ENCODE peak calls at places on chromosomes 2 and 18, in six cellular contexts. One of them, this sample, is unnamed.
A peak's percentile ranks its signal among the peaks of the same experiment; 100 is the strongest.

GRCh38 chr2:112674229-112674628 is 28.5 kb downstream of the SLC20A1 start:
- DNase-seq in breast epithelium: peak; percentile 61
- DNase-seq in K562: no peak
- DNase-seq in AG10803: no peak
- DNase-seq in lower leg skin: peak; percentile 61
- DNase-seq in H1: no peak
- DNase-seq in this sample: no peak

GRCh38 chr2:6113796-6114195 is 421.6 kb downstream of the SOX11 start:
- DNase-seq in K562: no peak
- DNase-seq in H1: no peak
- DNase-seq in lower leg skin: no peak
- DNase-seq in AG10803: no peak
- DNase-seq in breast epithelium: no peak
- DNase-seq in this sample: no peak

GRCh38 chr2:28152585-28153284 is 239.9 kb upstream of the FOSL2 start:
- DNase-seq in H1: no peak
- DNase-seq in lower leg skin: no peak
- DNase-seq in K562: no peak
- DNase-seq in breast epithelium: no peak
- DNase-seq in AG10803: peak; percentile 58
- DNase-seq in this sample: peak; percentile 74

GRCh38 chr2:177543007-177543760 is 150.6 kb downstream of the AGPS start:
- DNase-seq in breast epithelium: peak; percentile 32
- DNase-seq in AG10803: peak; percentile 84
- DNase-seq in H1: no peak
- DNase-seq in K562: no peak
- DNase-seq in lower leg skin: no peak
- DNase-seq in this sample: peak; percentile 92

GRCh38 chr2:216672466-216672865 is 22.9 kb downstream of the IGFBP5 start:
- DNase-seq in H1: no peak
- DNase-seq in lower leg skin: no peak
- DNase-seq in K562: no peak
- DNase-seq in AG10803: no peak
- DNase-seq in breast epithelium: no peak
- DNase-seq in this sample: no peak

GRCh38 chr2:8487461-8487932 is 194.4 kb upstream of the ID2 start:
- DNase-seq in K562: no peak
- DNase-seq in H1: no peak
- DNase-seq in breast epithelium: no peak
- DNase-seq in AG10803: no peak
- DNase-seq in lower leg skin: no peak
- DNase-seq in this sample: peak; percentile 12

GRCh38 chr2:39937621-39938020 is 158.6 kb upstream of the THUMPD2 start:
- DNase-seq in breast epithelium: no peak
- DNase-seq in K562: no peak
- DNase-seq in AG10803: no peak
- DNase-seq in lower leg skin: no peak
- DNase-seq in H1: no peak
- DNase-seq in this sample: no peak

GRCh38 chr18:79779700-79780190 is 18.0 kb upstream of the KCNG2 start:
- DNase-seq in lower leg skin: no peak
- DNase-seq in H1: no peak
- DNase-seq in AG10803: no peak
- DNase-seq in K562: no peak
- DNase-seq in breast epithelium: no peak
- DNase-seq in this sample: no peak

GRCh38 chr2:199370150-199370780 is 87.5 kb downstream of the SATB2 start:
- DNase-seq in AG10803: peak; percentile 47
- DNase-seq in K562: no peak
- DNase-seq in lower leg skin: no peak
- DNase-seq in H1: no peak
- DNase-seq in breast epithelium: no peak
- DNase-seq in this sample: peak; percentile 8

GRCh38 chr2:63764630-63765029 is 77.1 kb upstream of the UGP2 start:
- DNase-seq in H1: no peak
- DNase-seq in K562: no peak
- DNase-seq in lower leg skin: no peak
- DNase-seq in AG10803: peak; percentile 33
- DNase-seq in breast epithelium: no peak
- DNase-seq in this sample: no peak

GRCh38 chr2:122019729-122020128 is 264.3 kb downstream of the TSN start:
- DNase-seq in breast epithelium: peak; percentile 57
- DNase-seq in H1: no peak
- DNase-seq in K562: no peak
- DNase-seq in AG10803: no peak
- DNase-seq in lower leg skin: no peak
- DNase-seq in this sample: no peak

GRCh38 chr2:437772-438393 is 150.0 kb upstream of the ALKAL2 start:
- DNase-seq in AG10803: no peak
- DNase-seq in breast epithelium: peak; percentile 46
- DNase-seq in K562: no peak
- DNase-seq in H1: peak; percentile 41
- DNase-seq in lower leg skin: no peak
- DNase-seq in this sample: no peak

GRCh38 chr2:127153691-127154158 is 46.8 kb upstream of the BIN1 start:
- DNase-seq in breast epithelium: no peak
- DNase-seq in AG10803: peak; percentile 84
- DNase-seq in H1: no peak
- DNase-seq in K562: no peak
- DNase-seq in lower leg skin: no peak
- DNase-seq in this sample: peak; percentile 94

GRCh38 chr2:187709063-187709462 is 154.8 kb upstream of the TFPI start:
- DNase-seq in AG10803: no peak
- DNase-seq in breast epithelium: no peak
- DNase-seq in H1: no peak
- DNase-seq in K562: no peak
- DNase-seq in lower leg skin: no peak
- DNase-seq in this sample: no peak

GRCh38 chr2:163670929-163671328 is 64.9 kb downstream of the FIGN start:
- DNase-seq in K562: no peak
- DNase-seq in H1: no peak
- DNase-seq in lower leg skin: no peak
- DNase-seq in breast epithelium: no peak
- DNase-seq in AG10803: no peak
- DNase-seq in this sample: no peak

GRCh38 chr2:71746946-71747501 is 293.7 kb downstream of the DYSF start:
- DNase-seq in breast epithelium: peak; percentile 68
- DNase-seq in H1: no peak
- DNase-seq in K562: peak; percentile 32
- DNase-seq in AG10803: peak; percentile 35
- DNase-seq in lower leg skin: peak; percentile 62
- DNase-seq in this sample: peak; percentile 18

GRCh38 chr2:108348816-108349570 is 28.8 kb upstream of the SULT1C4 start:
- DNase-seq in AG10803: no peak
- DNase-seq in H1: no peak
- DNase-seq in breast epithelium: no peak
- DNase-seq in lower leg skin: no peak
- DNase-seq in K562: no peak
- DNase-seq in this sample: no peak

GRCh38 chr2:88190808-88191721 is 20.9 kb downstream of the THNSL2 start:
- DNase-seq in K562: peak; percentile 81
- DNase-seq in breast epithelium: no peak
- DNase-seq in H1: peak; percentile 83
- DNase-seq in lower leg skin: no peak
- DNase-seq in AG10803: peak; percentile 35
- DNase-seq in this sample: peak; percentile 24

GRCh38 chr18:23529597-23529996 is 26.3 kb downstream of the RMC1 start:
- DNase-seq in lower leg skin: no peak
- DNase-seq in H1: no peak
- DNase-seq in AG10803: peak; percentile 40
- DNase-seq in breast epithelium: no peak
- DNase-seq in K562: peak; percentile 72
- DNase-seq in this sample: peak; percentile 47

GRCh38 chr18:58997811-58998337 is 133.2 kb downstream of the ZNF532 start:
- DNase-seq in breast epithelium: no peak
- DNase-seq in K562: no peak
- DNase-seq in lower leg skin: peak; percentile 55
- DNase-seq in AG10803: peak; percentile 99
- DNase-seq in H1: peak; percentile 23
- DNase-seq in this sample: peak; percentile 91

GRCh38 chr2:215550331-215550730 is 114.5 kb upstream of the FN1 start:
- DNase-seq in lower leg skin: no peak
- DNase-seq in AG10803: no peak
- DNase-seq in breast epithelium: no peak
- DNase-seq in K562: no peak
- DNase-seq in H1: no peak
- DNase-seq in this sample: no peak

GRCh38 chr2:21231985-21232384 is 108.2 kb downstream of the TDRD15 start:
- DNase-seq in lower leg skin: no peak
- DNase-seq in breast epithelium: no peak
- DNase-seq in K562: no peak
- DNase-seq in H1: no peak
- DNase-seq in AG10803: no peak
- DNase-seq in this sample: no peak

GRCh38 chr2:109681633-109682032 is 67.5 kb downstream of the SOWAHC start:
- DNase-seq in lower leg skin: no peak
- DNase-seq in AG10803: no peak
- DNase-seq in breast epithelium: no peak
- DNase-seq in H1: no peak
- DNase-seq in K562: no peak
- DNase-seq in this sample: no peak

GRCh38 chr2:134443814-134444480 is 190.1 kb downstream of the MGAT5 start:
- DNase-seq in lower leg skin: no peak
- DNase-seq in H1: no peak
- DNase-seq in breast epithelium: no peak
- DNase-seq in K562: no peak
- DNase-seq in AG10803: no peak
- DNase-seq in this sample: no peak

GRCh38 chr2:232884001-232884421 is 13.9 kb downstream of the SNORC start:
- DNase-seq in lower leg skin: no peak
- DNase-seq in K562: no peak
- DNase-seq in H1: no peak
- DNase-seq in AG10803: no peak
- DNase-seq in breast epithelium: no peak
- DNase-seq in this sample: no peak

GRCh38 chr2:168254158-168254935 is 7.0 kb upstream of the STK39 start:
- DNase-seq in breast epithelium: no peak
- DNase-seq in H1: no peak
- DNase-seq in AG10803: peak; percentile 26
- DNase-seq in K562: no peak
- DNase-seq in lower leg skin: no peak
- DNase-seq in this sample: no peak

GRCh38 chr2:143581989-143582719 is 452.9 kb downstream of the ARHGAP15 start:
- DNase-seq in K562: no peak
- DNase-seq in AG10803: peak; percentile 28
- DNase-seq in breast epithelium: no peak
- DNase-seq in H1: no peak
- DNase-seq in lower leg skin: no peak
- DNase-seq in this sample: no peak
- TF ChIP-seq CTCF in K562: peak; percentile 25
- TF ChIP-seq CTCF in AG10803: peak; percentile 48
- TF ChIP-seq CTCF in breast epithelium: no peak
- TF ChIP-seq CTCF in H1: peak; percentile 49
- TF ChIP-seq CTCF in lower leg skin: no peak
- TF ChIP-seq CTCF in this sample: peak; percentile 42

DNA sequence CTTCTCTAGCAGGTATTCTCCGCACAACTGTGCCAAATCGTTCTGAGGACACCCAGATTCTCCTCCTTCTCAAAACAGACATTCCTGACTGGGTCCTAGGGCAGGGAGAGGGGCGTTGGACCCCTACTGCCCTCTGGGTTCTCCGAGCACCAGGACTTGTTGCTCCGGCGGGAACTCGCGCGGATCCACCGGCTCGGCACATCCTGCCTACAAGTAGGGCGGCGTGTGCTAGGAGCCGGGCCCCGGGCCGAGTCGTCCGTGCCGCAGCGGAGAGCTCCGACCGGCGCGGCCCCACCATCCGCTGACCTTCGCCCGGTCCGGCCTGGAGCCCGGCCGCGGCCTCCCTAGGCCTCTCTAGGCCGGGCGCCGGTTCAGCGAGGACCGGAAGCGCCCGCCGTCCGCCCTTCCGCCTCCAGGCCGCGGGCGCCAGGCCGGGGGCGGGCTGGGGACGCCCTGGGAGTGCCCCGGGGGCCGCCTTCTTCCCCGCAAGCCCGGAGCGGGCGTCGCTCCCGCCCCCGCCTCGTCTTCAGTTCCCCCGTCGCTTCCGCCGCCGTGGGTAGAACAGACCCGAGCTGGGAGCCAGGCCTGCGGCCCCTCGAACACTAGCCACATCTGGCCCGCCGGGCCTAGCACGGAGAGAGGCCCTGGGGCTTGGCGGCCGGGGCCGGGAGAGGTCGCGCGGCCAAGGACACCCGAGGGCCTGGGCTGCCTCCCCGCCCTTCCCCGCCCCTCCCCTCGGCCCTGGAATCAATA is 7.6 kb upstream of the ONECUT2 start:
- DNase-seq in breast epithelium: no peak
- DNase-seq in H1: peak; percentile 73
- DNase-seq in lower leg skin: no peak
- DNase-seq in AG10803: no peak
- DNase-seq in K562: no peak
- DNase-seq in this sample: no peak
- H3K4me3 ChIP-seq in breast epithelium: peak overlapping the region; percentile 44
- H3K4me3 ChIP-seq in H1: peak overlapping the region; percentile 73
- H3K4me3 ChIP-seq in lower leg skin: no peak overlapping the region
- H3K4me3 ChIP-seq in AG10803: no peak overlapping the region
- H3K4me3 ChIP-seq in K562: no peak overlapping the region
- H3K4me3 ChIP-seq in this sample: no peak overlapping the region

DNA sequence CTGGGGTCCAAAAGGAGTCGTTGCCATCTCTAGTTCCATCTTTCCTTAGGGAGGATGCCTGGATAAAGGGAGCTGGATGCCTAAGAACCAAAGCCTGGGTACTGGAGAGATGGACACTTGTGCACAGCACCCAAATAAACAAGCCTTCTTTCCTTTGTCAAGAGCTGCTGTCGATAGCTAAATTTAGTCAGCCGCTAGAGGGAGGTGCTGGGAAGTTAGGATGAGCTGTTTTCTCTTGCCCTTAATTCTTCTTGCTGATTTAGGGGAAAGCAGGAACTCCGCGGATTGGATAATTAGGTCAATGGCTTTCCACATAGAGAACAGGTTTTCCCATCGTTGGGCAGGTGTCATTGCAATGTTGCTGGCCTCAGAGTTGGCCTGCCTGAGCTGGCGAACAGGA is 30.9 kb upstream of the SERPINB12 start:
- DNase-seq in AG10803: peak; percentile 57
- DNase-seq in breast epithelium: no peak
- DNase-seq in H1: peak; percentile 68
- DNase-seq in K562: no peak
- DNase-seq in lower leg skin: no peak
- DNase-seq in this sample: peak; percentile 49
- TF ChIP-seq CTCF in AG10803: peak; percentile 86
- TF ChIP-seq CTCF in breast epithelium: peak; percentile 29
- TF ChIP-seq CTCF in H1: peak; percentile 83
- TF ChIP-seq CTCF in K562: peak; percentile 55
- TF ChIP-seq CTCF in lower leg skin: no peak
- TF ChIP-seq CTCF in this sample: peak; percentile 82

DNA sequence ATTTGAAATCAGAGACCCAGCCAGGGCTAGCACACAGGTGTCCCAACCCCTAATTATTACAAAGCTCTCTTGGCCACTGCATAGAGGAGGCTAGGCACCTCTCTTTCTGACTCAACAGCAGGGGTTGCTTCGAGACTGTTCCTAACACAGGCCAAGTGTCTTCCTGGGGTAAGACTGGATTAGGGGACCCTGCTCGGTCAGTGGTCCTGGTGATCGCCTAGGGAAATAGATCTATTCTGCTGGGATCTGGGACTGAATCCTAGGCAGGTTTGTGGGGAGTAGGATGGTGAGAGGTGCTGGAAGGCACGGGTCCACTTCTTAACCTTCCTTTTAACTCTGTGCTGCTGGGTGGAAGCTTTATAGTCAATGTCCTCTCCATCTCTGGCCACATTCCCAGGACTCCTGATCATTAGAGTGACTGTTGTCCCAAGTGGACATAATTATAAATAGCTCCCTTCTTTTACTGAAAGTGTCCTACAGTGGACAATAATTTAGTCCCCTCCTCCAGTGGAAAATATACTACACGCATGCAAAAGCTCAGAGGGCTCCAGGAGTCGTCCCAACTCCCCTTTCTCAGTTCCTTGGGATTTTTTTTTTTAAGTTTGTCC is 1.4 kb upstream of the TRIB2 start:
- DNase-seq in breast epithelium: no peak
- DNase-seq in K562: no peak
- DNase-seq in H1: no peak
- DNase-seq in AG10803: no peak
- DNase-seq in lower leg skin: no peak
- DNase-seq in this sample: no peak
- H3K4me3 ChIP-seq in breast epithelium: peak overlapping the region; percentile 84
- H3K4me3 ChIP-seq in K562: peak overlapping the region; percentile 64
- H3K4me3 ChIP-seq in H1: peak overlapping the region; percentile 95
- H3K4me3 ChIP-seq in AG10803: no peak overlapping the region
- H3K4me3 ChIP-seq in lower leg skin: no peak overlapping the region
- H3K4me3 ChIP-seq in this sample: peak overlapping the region; percentile 96